ENCODE peak calls at places on chromosomes 3 and 15, in seven cellular contexts. M is RWPE1, S is stomach, F is sciatic nerve, V is ELR, I is OCI-LY7, B is AG09309. G is an unnamed sample.

GRCh38 chr3:10744098-10744465 is 71.9 kb upstream of the SLC6A11 start:
- DNase-seq in M (no peak), V (peak; percentile 32), I (peak; percentile 12), S (no peak), B (no peak), F (no peak), G (no peak)

GRCh38 chr15:74428970-74429783 is 4.6 kb downstream of the SEMA7A start:
- DNase-seq in I (no peak), B (no peak), V (no peak), M (no peak), F (no peak), S (no peak), G (no peak)

GRCh38 chr3:13667330-13667729 is 118.4 kb downstream of the FBLN2 start:
- DNase-seq in S (no peak), V (no peak), I (no peak), M (no peak), B (no peak), F (no peak), G (no peak)

GRCh38 chr3:106018111-106018510 is 149.3 kb upstream of the CBLB start:
- DNase-seq in I (no peak), S (no peak), F (no peak), B (no peak), M (no peak), V (no peak), G (no peak)

GRCh38 chr3:109413049-109413448 is 75.7 kb upstream of the DPPA4 start:
- DNase-seq in B (no peak), V (peak; percentile 79), S (no peak), F (no peak), I (no peak), M (no peak), G (no peak)

GRCh38 chr3:120348065-120348980 is 831 bp downstream of the LRRC58 start:
- DNase-seq in B (no peak), V (peak; percentile 36), I (peak; percentile 82), M (peak; percentile 36), S (no peak), F (no peak), G (no peak)

GRCh38 chr3:61574854-61575253 is 13.5 kb downstream of the PTPRG start:
- DNase-seq in V (peak; percentile 99), S (no peak), F (no peak), M (no peak), B (peak; percentile 99), I (no peak), G (peak; percentile 98)

GRCh38 chr15:98684441-98684840 is 36.1 kb downstream of the IGF1R start:
- DNase-seq in V (peak; percentile 44), M (peak; percentile 39), I (no peak), B (peak; percentile 78), F (no peak), S (no peak), G (peak; percentile 81)

GRCh38 chr3:174614046-174614445 is 245.1 kb upstream of the NAALADL2 start:
- DNase-seq in I (no peak), S (no peak), B (no peak), V (no peak), M (no peak), F (no peak), G (no peak)

GRCh38 chr3:6223572-6223971 is 637.3 kb upstream of the GRM7 start:
- DNase-seq in S (no peak), F (no peak), V (no peak), B (no peak), M (no peak), I (no peak), G (no peak)

GRCh38 chr3:47666118-47666517 is 87.5 kb upstream of the CSPG5 start:
- DNase-seq in M (no peak), F (no peak), B (no peak), I (no peak), S (no peak), V (no peak), G (no peak)

GRCh38 chr3:148203263-148204010 is 494.3 kb upstream of the AGTR1 start:
- DNase-seq in F (no peak), V (no peak), B (no peak), M (no peak), S (no peak), I (no peak), G (no peak)

GRCh38 chr15:79004336-79004735 is 59.5 kb upstream of the CTSH start:
- DNase-seq in F (no peak), I (peak; percentile 93), B (no peak), S (no peak), M (peak; percentile 75), V (peak; percentile 93), G (no peak)

GRCh38 chr3:13474776-13475303 is 5.3 kb upstream of the HDAC11 start:
- DNase-seq in B (no peak), M (no peak), F (peak; percentile 39), I (no peak), V (no peak), S (no peak), G (no peak)

GRCh38 chr3:113166719-113167492 is 44.5 kb upstream of the BOC start:
- DNase-seq in F (peak; percentile 74), M (no peak), S (no peak), V (no peak), I (no peak), B (peak; percentile 52), G (peak; percentile 78)

GRCh38 chr3:58539636-58540035 is 2.6 kb upstream of the ACOX2 start:
- DNase-seq in B (no peak), V (peak; percentile 30), F (no peak), M (no peak), S (no peak), I (no peak), G (no peak)

GRCh38 chr3:99909714-99910508 is 92.2 kb downstream of the CMSS1 start:
- DNase-seq in F (no peak), S (no peak), M (peak; percentile 36), I (no peak), B (no peak), V (peak; percentile 88), G (no peak)

GRCh38 chr3:38739396-38739689 is 76.7 kb downstream of the SCN10A start:
- DNase-seq in I (no peak), S (no peak), V (no peak), F (no peak), B (no peak), M (no peak), G (no peak)

GRCh38 chr3:134576831-134577230 is 74.0 kb downstream of the KY start:
- DNase-seq in B (no peak), F (no peak), I (no peak), M (no peak), S (no peak), V (no peak), G (no peak)

GRCh38 chr15:75325922-75326321 is 9.9 kb upstream of the COMMD4 start:
- DNase-seq in F (no peak), S (no peak), I (no peak), M (no peak), V (no peak), B (no peak), G (no peak)

GRCh38 chr15:74664028-74664616 is 31.7 kb downstream of the EDC3 start:
- DNase-seq in B (no peak), S (peak; percentile 80), V (peak; percentile 14), F (no peak), M (no peak), I (no peak), G (no peak)

GRCh38 chr3:103410231-103410630 is 975.4 kb downstream of the ZPLD1 start:
- DNase-seq in F (no peak), M (no peak), B (no peak), S (no peak), V (no peak), I (no peak), G (no peak)

GRCh38 chr3:169146112-169146665 is 517.3 kb downstream of the MECOM start:
- DNase-seq in S (peak; percentile 73), V (peak; percentile 82), B (no peak), F (peak; percentile 59), I (no peak), M (peak; percentile 52), G (no peak)

GRCh38 chr3:58670506-58671125 is 4.0 kb upstream of the FAM3D start:
- DNase-seq in M (no peak), V (no peak), B (no peak), F (no peak), I (no peak), S (no peak), G (no peak)

GRCh38 chr3:120649735-120650705 is 32.0 kb downstream of the HGD start:
- DNase-seq in M (no peak), F (no peak), V (peak; percentile 68), I (no peak), S (no peak), B (no peak), G (no peak)

GRCh38 chr3:135865085-135865484 is 100.4 kb upstream of the PPP2R3A start:
- DNase-seq in I (no peak), B (no peak), V (no peak), F (no peak), S (no peak), M (no peak), G (no peak)

GRCh38 chr15:74988007-74988800 is 7.2 kb upstream of the SCAMP5 start:
- DNase-seq in F (no peak), I (peak; percentile 66), M (peak; percentile 57), V (peak; percentile 65), S (peak; percentile 49), B (no peak), G (no peak)

GRCh38 chr3:40248591-40248990 is 60.9 kb upstream of the EIF1B start:
- DNase-seq in I (no peak), B (no peak), F (no peak), S (no peak), M (no peak), V (no peak), G (no peak)

GRCh38 chr15:96340348-96340610 is 9.8 kb downstream of the NR2F2 start:
- DNase-seq in F (no peak), S (no peak), M (no peak), B (no peak), I (no peak), V (no peak), G (no peak)

GRCh38 chr15:90190606-90191343 is 10.4 kb upstream of the SEMA4B start:
- DNase-seq in I (peak; percentile 80), F (no peak), V (no peak), B (no peak), M (peak; percentile 94), S (peak; percentile 55), G (no peak)

GRCh38 chr15:51907136-51907862 is 64.3 kb downstream of the LEO1 start:
- DNase-seq in M (peak; percentile 15), F (no peak), I (no peak), B (no peak), V (peak; percentile 81), S (peak; percentile 64), G (peak; percentile 40)

GRCh38 chr3:20100106-20100605 is 59.9 kb downstream of the KAT2B start:
- DNase-seq in F (no peak), V (no peak), B (no peak), I (no peak), S (no peak), M (no peak), G (no peak)